ENCODE peak calls at places on chromosomes 7 and 10, in seven cellular contexts. W is thoracic aorta, R is kidney epithelial cell, A is HCT116, O is brain microvascular endothelial cell, I is upper lobe of right lung, F is GM06990. V is an unnamed sample.

GRCh38 chr10:91208645-91209044 is 11.8 kb upstream of the PCGF5 start:
- DNase-seq in R (no peak), O (no peak), I (no peak), F (no peak), W (no peak), A (no peak), V (no peak)

GRCh38 chr7:157021071-157021891 is 10.8 kb upstream of the MNX1 start:
- DNase-seq in R (no peak), F (no peak), A (no peak), O (no peak), I (peak; percentile 48), W (no peak), V (peak; percentile 30)

GRCh38 chr10:118963963-118964362 is 65.6 kb upstream of the NANOS1 start:
- DNase-seq in O (no peak), I (no peak), A (no peak), R (no peak), F (no peak), W (no peak), V (no peak)

GRCh38 chr10:70255329-70256299 is 22.4 kb upstream of the PPA1 start:
- DNase-seq in A (peak; percentile 90), W (no peak), R (peak; percentile 81), O (no peak), I (no peak), F (no peak), V (peak; percentile 78)

GRCh38 chr10:102714621-102715455 is at the start of gene SFXN2:
- DNase-seq in R (no peak), O (no peak), F (no peak), W (no peak), A (no peak), I (peak; percentile 81), V (no peak)

GRCh38 chr7:37920619-37921339 is at the start of gene EPDR1:
- DNase-seq in W (no peak), R (no peak), A (peak; percentile 37), F (peak; percentile 58), O (peak; percentile 25), I (peak; percentile 86), V (peak; percentile 23)

GRCh38 chr7:93949468-93949867 is 27.9 kb downstream of the GNG11 start:
- DNase-seq in I (no peak), W (no peak), R (peak; percentile 26), F (no peak), A (no peak), O (peak; percentile 92), V (no peak)

GRCh38 chr7:49980414-49980813 is 112.6 kb downstream of the ZPBP start:
- DNase-seq in I (no peak), A (no peak), F (no peak), O (no peak), W (no peak), R (no peak), V (no peak)

GRCh38 chr7:132730126-132730525 is 153.9 kb upstream of the PLXNA4 start:
- DNase-seq in O (no peak), W (no peak), F (no peak), I (no peak), A (no peak), R (no peak), V (no peak)

GRCh38 chr7:152513861-152514770 is 78.3 kb upstream of the KMT2C start:
- DNase-seq in A (no peak), R (no peak), O (no peak), F (no peak), W (no peak), I (no peak), V (no peak)

GRCh38 chr10:72081772-72082590 is 6.4 kb downstream of the SPOCK2 start:
- DNase-seq in I (no peak), R (no peak), O (no peak), A (no peak), F (no peak), W (no peak), V (peak; percentile 51)

GRCh38 chr10:113573368-113573767 is 20.5 kb downstream of the HABP2 start:
- DNase-seq in O (no peak), F (no peak), A (no peak), I (no peak), R (no peak), W (no peak), V (no peak)

GRCh38 chr7:141221007-141221612 is 147.2 kb downstream of the TMEM178B start:
- DNase-seq in R (no peak), I (no peak), F (no peak), O (no peak), A (no peak), W (no peak), V (no peak)

GRCh38 chr7:73622909-73623797 is 1.2 kb downstream of the MLXIPL start:
- DNase-seq in I (peak; percentile 76), A (no peak), O (no peak), F (no peak), R (no peak), W (no peak), V (no peak)

GRCh38 chr10:71749396-71749795 is 23.9 kb downstream of the VSIR start:
- DNase-seq in R (no peak), A (no peak), I (no peak), F (no peak), W (no peak), O (no peak), V (no peak)

GRCh38 chr7:41916450-41916927 is 213.6 kb upstream of the INHBA start:
- DNase-seq in W (peak; percentile 9), I (no peak), R (peak; percentile 99), F (no peak), O (peak; percentile 96), A (no peak), V (peak; percentile 30)

GRCh38 chr10:132443998-132444876 is 47.2 kb downstream of the PWWP2B start:
- DNase-seq in I (no peak), R (no peak), W (no peak), A (no peak), O (no peak), F (no peak), V (no peak)

GRCh38 chr10:49076741-49077521 is 38.4 kb downstream of the VSTM4 start:
- DNase-seq in F (peak; percentile 48), O (no peak), I (no peak), A (no peak), W (no peak), R (no peak), V (no peak)

GRCh38 chr7:48298779-48299178 is 127.5 kb downstream of the ABCA13 start:
- DNase-seq in A (no peak), I (no peak), F (peak; percentile 33), O (peak; percentile 93), W (no peak), R (peak; percentile 37), V (no peak)

GRCh38 chr10:28986117-28986792 is 302.6 kb upstream of the LYZL1 start:
- DNase-seq in F (no peak), R (no peak), A (no peak), W (no peak), I (no peak), O (no peak), V (no peak)

GRCh38 chr10:79021331-79021907 is 47.3 kb upstream of the ZMIZ1 start:
- DNase-seq in R (no peak), F (no peak), A (no peak), O (no peak), W (no peak), I (peak; percentile 58), V (no peak)

GRCh38 chr10:31083765-31084184 is 52.1 kb upstream of the ZNF438 start:
- DNase-seq in W (no peak), O (peak; percentile 33), I (no peak), A (peak; percentile 72), R (no peak), F (peak; percentile 23), V (no peak)

GRCh38 chr7:28093617-28094232 is 86.9 kb downstream of the JAZF1 start:
- DNase-seq in R (no peak), F (no peak), W (no peak), I (peak; percentile 85), O (peak; percentile 81), A (peak; percentile 50), V (no peak)

GRCh38 chr10:23786594-23786993 is 347.7 kb downstream of the OTUD1 start:
- DNase-seq in A (no peak), O (no peak), R (no peak), I (no peak), F (no peak), W (no peak), V (no peak)

GRCh38 chr7:47677664-47678063 is 95.8 kb upstream of the TNS3 start:
- DNase-seq in R (no peak), O (no peak), F (no peak), W (no peak), A (no peak), I (no peak), V (no peak)

GRCh38 chr10:75398238-75398629 is 3.3 kb downstream of the ZNF503 start:
- DNase-seq in O (no peak), W (no peak), A (no peak), F (no peak), I (no peak), R (no peak), V (no peak)
- H3K27me3 ChIP-seq in O (peaks cover 18% of the 10 kb centered on the region), W (no peaks in the 10 kb centered on the region), A (no peaks in the 10 kb centered on the region), F (peaks cover 2% of the 10 kb centered on the region), I (peaks cover 11% of the 10 kb centered on the region), R (no peaks in the 10 kb centered on the region), V (no peaks in the 10 kb centered on the region)

GRCh38 chr10:100805543-100806355 is 60.4 kb downstream of the PAX2 start:
- DNase-seq in A (no peak), I (peak; percentile 44), R (no peak), F (no peak), O (no peak), W (no peak), V (no peak)
- H3K27me3 ChIP-seq in A (no peaks in the 10 kb centered on the region), I (peaks cover 62% of the 10 kb centered on the region), R (no peaks in the 10 kb centered on the region), F (peaks cover 4% of the 10 kb centered on the region), O (peaks cover 25% of the 10 kb centered on the region), W (no peaks in the 10 kb centered on the region), V (peaks cover 62% of the 10 kb centered on the region)

DNA sequence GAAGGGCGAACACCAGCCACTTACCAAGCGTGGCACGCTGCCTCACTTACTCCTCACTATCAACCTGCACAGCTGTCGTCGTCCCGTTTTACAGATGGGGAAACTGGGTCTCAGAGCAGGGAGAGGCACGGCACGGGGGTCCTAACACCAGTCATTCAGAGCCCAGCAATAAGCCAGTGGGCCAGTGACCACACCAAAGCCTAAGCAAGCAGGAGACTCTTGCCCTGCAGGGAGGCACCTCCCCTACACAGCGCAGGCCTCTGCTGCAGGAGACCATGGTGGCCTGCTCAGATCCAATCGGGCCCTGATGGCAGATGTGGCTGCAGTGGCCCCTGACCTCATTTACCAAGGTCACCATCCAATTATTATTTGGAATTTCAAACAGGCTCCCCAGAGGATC is 4.8 kb downstream of the SLIT1 start:
- DNase-seq in F (no peak), W (no peak), I (peak; percentile 33), O (no peak), R (no peak), A (no peak), V (no peak)
- H3K27me3 ChIP-seq in F (no peaks in the 10 kb centered on the region), W (peaks cover 10% of the 10 kb centered on the region), I (peaks cover 51% of the 10 kb centered on the region), O (peaks cover 36% of the 10 kb centered on the region), R (peaks cover 60% of the 10 kb centered on the region), A (peaks cover 21% of the 10 kb centered on the region), V (peaks cover 26% of the 10 kb centered on the region)

GRCh38 chr10:97185326-97186058 is at the start of gene SLIT1:
- DNase-seq in R (no peak), F (peak; percentile 30), O (no peak), W (no peak), A (no peak), I (peak; percentile 51), V (no peak)
- H3K27me3 ChIP-seq in R (peaks cover 79% of the 10 kb centered on the region), F (no peaks in the 10 kb centered on the region), O (peaks cover 45% of the 10 kb centered on the region), W (no peaks in the 10 kb centered on the region), A (peaks cover 4% of the 10 kb centered on the region), I (peaks cover 41% of the 10 kb centered on the region), V (peaks cover 5% of the 10 kb centered on the region)

DNA sequence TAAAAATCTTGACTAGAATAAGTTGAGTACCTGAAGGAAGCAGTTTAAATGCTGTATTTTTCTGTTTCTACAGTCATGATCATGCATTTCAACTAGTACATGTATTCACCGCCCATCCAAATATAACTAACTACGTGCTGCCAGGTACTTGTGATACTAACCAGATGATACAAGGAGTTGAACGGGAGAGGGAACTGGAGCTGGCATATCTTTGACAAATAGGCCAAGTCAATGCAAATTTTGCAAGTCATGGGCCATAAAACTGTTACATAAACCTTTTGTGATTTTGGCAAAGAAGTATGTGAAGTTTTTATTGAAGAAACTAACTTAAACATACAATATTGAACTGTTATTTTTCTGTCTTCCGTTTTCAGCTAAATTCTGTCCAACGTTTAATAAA is 14.5 kb downstream of the NUP42 start:
- DNase-seq in F (no peak), A (no peak), I (no peak), W (no peak), R (no peak), O (no peak), V (no peak)
- H3K27me3 ChIP-seq in F (no peaks in the 10 kb centered on the region), A (no peaks in the 10 kb centered on the region), I (no peaks in the 10 kb centered on the region), W (no peaks in the 10 kb centered on the region), R (no peaks in the 10 kb centered on the region), O (no peaks in the 10 kb centered on the region), V (no peaks in the 10 kb centered on the region)